ENCODE peak calls at places on chromosome 11, in six cellular contexts. F is progenitor cell of endocrine pancreas, A is foreskin fibroblast, C is cardiac fibroblast, N is HFFc6, L is activated B cell treated with CpG ODN at 0.5 μM for 24 hours. K is an unnamed sample.

GRCh38 chr11:99370557-99371200 is 349.9 kb downstream of the CNTN5 start:
- DNase-seq in F (no peak), C (peak; percentile 83), N (peak; percentile 6), L (no peak), A (no peak), K (no peak)

GRCh38 chr11:69040581-69041260 is 8.0 kb upstream of the TPCN2 start:
- DNase-seq in F (no peak), A (peak; percentile 90), N (peak; percentile 63), L (no peak), C (peak; percentile 61), K (no peak)

GRCh38 chr11:59206635-59207034 is 6.1 kb downstream of the MPEG1 start:
- DNase-seq in L (no peak), C (peak; percentile 54), N (peak; percentile 37), A (peak; percentile 62), F (no peak), K (no peak)

GRCh38 chr11:12535321-12535720 is 138.9 kb upstream of the TEAD1 start:
- DNase-seq in A (no peak), C (no peak), L (no peak), F (no peak), N (no peak), K (no peak)

GRCh38 chr11:120547301-120547700 is 35.8 kb downstream of the GRIK4 start:
- DNase-seq in N (no peak), C (peak; percentile 45), A (no peak), F (no peak), L (no peak), K (no peak)

GRCh38 chr11:829116-829945 is 1.6 kb downstream of the CRACR2B start:
- DNase-seq in C (no peak), L (no peak), N (no peak), F (no peak), A (peak; percentile 52), K (no peak)

GRCh38 chr11:23404225-23405160 is 544.2 kb upstream of the CCDC179 start:
- DNase-seq in F (no peak), C (no peak), N (no peak), A (no peak), L (peak; percentile 13), K (no peak)

GRCh38 chr11:80586464-80586863 is 1145.6 kb upstream of the TENM4 start:
- DNase-seq in N (no peak), F (no peak), C (no peak), L (no peak), A (no peak), K (no peak)

GRCh38 chr11:75275581-75275980 is 35.0 kb downstream of the TPBGL start:
- DNase-seq in F (no peak), A (no peak), L (no peak), C (no peak), N (no peak), K (no peak)

GRCh38 chr11:22536036-22536435 is 89.6 kb downstream of the FANCF start:
- DNase-seq in F (no peak), A (no peak), L (no peak), N (no peak), C (no peak), K (no peak)

GRCh38 chr11:44530413-44531115 is 34.9 kb upstream of the CD82 start:
- DNase-seq in L (no peak), A (no peak), N (no peak), F (no peak), C (peak; percentile 78), K (no peak)

GRCh38 chr11:44301856-44302231 is 8.1 kb downstream of the ALX4 start:
- DNase-seq in A (peak; percentile 54), C (peak; percentile 39), N (peak; percentile 38), L (no peak), F (no peak), K (no peak)

GRCh38 chr11:78759067-78759466 is 184.4 kb upstream of the NARS2 start:
- DNase-seq in C (no peak), A (no peak), L (no peak), F (no peak), N (no peak), K (no peak)

GRCh38 chr11:72431846-72432245 is 2.5 kb downstream of the CLPB start:
- DNase-seq in L (no peak), F (no peak), A (no peak), C (no peak), N (no peak), K (no peak)

GRCh38 chr11:30282289-30282631 is 40.6 kb upstream of the ARL14EP start:
- DNase-seq in L (no peak), A (no peak), N (no peak), C (no peak), F (no peak), K (no peak)

GRCh38 chr11:57904369-57904768 is 119.3 kb upstream of the OR9Q1 start:
- DNase-seq in A (no peak), F (no peak), C (no peak), L (no peak), N (no peak), K (no peak)

GRCh38 chr11:33344611-33345010 is 87.4 kb downstream of the HIPK3 start:
- DNase-seq in F (no peak), C (peak; percentile 33), A (no peak), L (no peak), N (no peak), K (no peak)
- TF ChIP-seq CTCF in F (no peak), C (no peak), A (peak; percentile 3), L (no peak), N (peak; percentile 25), K (no peak)

GRCh38 chr11:47213985-47214564 is 699 bp upstream of the DDB2 start:
- DNase-seq in L (peak; percentile 72), A (peak; percentile 94), N (peak; percentile 62), C (peak; percentile 90), F (peak; percentile 28), K (peak; percentile 89)

GRCh38 chr11:47212938-47213337 is 1.8 kb upstream of the DDB2 start:
- DNase-seq in N (no peak), L (no peak), C (no peak), A (no peak), F (no peak), K (peak; percentile 35)

GRCh38 chr11:47220401-47220821 is 5.6 kb downstream of the DDB2 start:
- DNase-seq in C (peak; percentile 89), F (no peak), L (no peak), N (peak; percentile 69), A (peak; percentile 93), K (no peak)

GRCh38 chr11:47215366-47215925 is 672 bp downstream of the DDB2 start:
- DNase-seq in C (no peak), F (no peak), N (no peak), L (no peak), A (no peak), K (no peak)

GRCh38 chr11:47216141-47216798 is 1.5 kb downstream of the DDB2 start:
- DNase-seq in F (no peak), L (peak; percentile 42), A (peak; percentile 92), C (peak; percentile 82), N (peak; percentile 85), K (peak; percentile 45)
- TF ChIP-seq CTCF in F (no peak), L (no peak), A (no peak), C (no peak), N (peak; percentile 20), K (no peak)

GRCh38 chr11:19323502-19323901 is 82.8 kb upstream of the E2F8 start:
- DNase-seq in A (peak; percentile 14), N (no peak), F (no peak), C (peak; percentile 41), L (no peak), K (no peak)
- TF ChIP-seq CTCF in A (peak; percentile 24), N (peak; percentile 46), F (no peak), C (peak; percentile 24), L (no peak), K (no peak)

GRCh38 chr11:126060651-126061220 is 1.9 kb downstream of the CDON start:
- DNase-seq in A (no peak), L (no peak), N (no peak), C (no peak), F (no peak), K (no peak)

GRCh38 chr11:126062679-126063509 is at the start of gene CDON:
- DNase-seq in F (peak; percentile 90), A (peak; percentile 97), C (peak; percentile 97), N (peak; percentile 78), L (peak; percentile 72), K (peak; percentile 96)

GRCh38 chr11:126063510-126063858 is 818 bp upstream of the CDON start:
- DNase-seq in A (no peak), F (no peak), N (no peak), C (no peak), L (no peak), K (no peak)

GRCh38 chr11:126059238-126059761 is 3.4 kb downstream of the CDON start:
- DNase-seq in L (no peak), C (peak; percentile 18), N (no peak), A (no peak), F (no peak), K (no peak)

DNA sequence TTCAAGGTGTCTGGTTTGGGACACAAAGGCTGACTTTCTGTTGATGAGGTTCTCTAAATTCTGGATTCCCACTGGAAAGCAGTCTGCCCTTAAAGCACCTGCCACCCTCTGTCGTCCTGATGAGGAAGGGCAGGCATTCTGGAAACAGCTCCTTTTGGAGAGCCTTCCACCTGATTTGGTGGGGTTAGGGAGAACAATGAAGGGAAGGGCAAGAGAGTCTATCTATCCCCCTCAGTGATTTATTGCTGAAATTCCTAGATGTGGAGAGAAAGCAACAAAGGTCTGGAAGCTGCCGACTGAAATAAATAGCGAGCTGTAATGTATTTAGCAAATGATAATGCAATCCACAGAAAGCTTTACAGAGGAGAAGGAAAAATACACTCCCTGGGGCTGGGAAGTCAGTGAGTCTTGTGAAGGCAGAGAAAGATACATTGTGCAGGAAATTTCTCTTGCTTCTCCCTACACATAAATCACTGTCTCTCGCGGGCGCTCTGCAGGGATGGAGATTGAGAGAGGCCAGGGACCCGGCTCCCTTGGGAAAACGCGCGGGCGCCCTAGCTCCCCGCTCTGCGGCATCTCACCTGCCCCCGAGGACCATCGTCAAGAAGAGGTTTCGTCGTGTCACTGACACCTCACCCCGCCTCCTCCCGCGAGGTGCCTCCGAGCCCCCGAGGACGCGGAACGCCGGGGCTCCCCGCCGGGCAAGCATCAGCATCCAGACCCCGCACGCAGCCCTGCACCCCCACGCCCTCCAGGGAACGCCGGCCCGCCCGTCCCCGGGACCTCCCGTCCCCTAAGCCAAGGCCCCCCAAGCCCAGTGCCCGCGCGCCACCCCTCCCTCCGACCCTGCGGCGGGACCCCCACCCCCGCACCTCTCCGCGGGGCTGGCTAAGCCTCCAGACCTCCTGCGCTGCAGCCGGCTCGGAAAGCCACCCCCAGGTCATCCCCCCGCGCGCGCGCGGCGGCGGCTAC is 673 bp downstream of the CDON start:
- DNase-seq in F (no peak), L (no peak), A (peak; percentile 43), N (no peak), C (peak; percentile 36), K (no peak)
- TF ChIP-seq CTCF in F (peak; percentile 55), L (no peak), A (no peak), N (peak; percentile 52), C (peak; percentile 44), K (peak; percentile 74)

GRCh38 chr11:24781288-24781687 is 284.4 kb downstream of the LUZP2 start:
- DNase-seq in A (no peak), L (no peak), C (no peak), N (no peak), F (no peak), K (no peak)
- TF ChIP-seq CTCF in A (no peak), L (no peak), C (no peak), N (no peak), F (no peak), K (no peak)